ENCODE peak calls at places on chromosomes 6 and 20, in eight cellular contexts. One of them, this sample, is unnamed.

GRCh38 chr6:27872634-27873028 is 39.6 kb downstream of the OR2B2 start:
- DNase-seq in HuH-7.5: no peak
- DNase-seq in foreskin keratinocyte: no peak
- DNase-seq in heart left ventricle: no peak
- DNase-seq in heart right ventricle: no peak
- DNase-seq in H7: no peak
- DNase-seq in anterior cingulate cortex: no peak
- DNase-seq in left cardiac atrium: no peak
- DNase-seq in this sample: no peak

GRCh38 chr6:39426057-39426592 is 103.6 kb upstream of the KCNK16 start:
- DNase-seq in HuH-7.5: no peak
- DNase-seq in foreskin keratinocyte: peak
- DNase-seq in heart left ventricle: no peak
- DNase-seq in heart right ventricle: no peak
- DNase-seq in H7: no peak
- DNase-seq in anterior cingulate cortex: no peak
- DNase-seq in left cardiac atrium: no peak
- DNase-seq in this sample: peak

GRCh38 chr20:41848180-41848579 is 230.0 kb upstream of the CHD6 start:
- DNase-seq in HuH-7.5: no peak
- DNase-seq in foreskin keratinocyte: no peak
- DNase-seq in heart left ventricle: no peak
- DNase-seq in heart right ventricle: no peak
- DNase-seq in H7: no peak
- DNase-seq in anterior cingulate cortex: no peak
- DNase-seq in left cardiac atrium: no peak
- DNase-seq in this sample: peak

GRCh38 chr6:14721103-14721758 is 524.6 kb upstream of the JARID2 start:
- DNase-seq in HuH-7.5: no peak
- DNase-seq in foreskin keratinocyte: no peak
- DNase-seq in heart left ventricle: no peak
- DNase-seq in heart right ventricle: no peak
- DNase-seq in H7: no peak
- DNase-seq in anterior cingulate cortex: no peak
- DNase-seq in left cardiac atrium: no peak
- DNase-seq in this sample: no peak

GRCh38 chr6:75272145-75272840 is 12.3 kb downstream of the TMEM30A start:
- DNase-seq in HuH-7.5: no peak
- DNase-seq in foreskin keratinocyte: peak
- DNase-seq in heart left ventricle: no peak
- DNase-seq in heart right ventricle: no peak
- DNase-seq in H7: no peak
- DNase-seq in anterior cingulate cortex: no peak
- DNase-seq in left cardiac atrium: no peak
- DNase-seq in this sample: no peak

GRCh38 chr20:2341336-2341735 is 39.4 kb upstream of the TGM6 start:
- DNase-seq in HuH-7.5: no peak
- DNase-seq in foreskin keratinocyte: no peak
- DNase-seq in heart left ventricle: no peak
- DNase-seq in heart right ventricle: no peak
- DNase-seq in H7: no peak
- DNase-seq in anterior cingulate cortex: no peak
- DNase-seq in left cardiac atrium: no peak
- DNase-seq in this sample: no peak

GRCh38 chr20:22560817-22561216 is 23.6 kb downstream of the FOXA2 start:
- DNase-seq in HuH-7.5: no peak
- DNase-seq in foreskin keratinocyte: no peak
- DNase-seq in heart left ventricle: no peak
- DNase-seq in heart right ventricle: no peak
- DNase-seq in H7: peak
- DNase-seq in anterior cingulate cortex: no peak
- DNase-seq in left cardiac atrium: no peak
- DNase-seq in this sample: no peak

GRCh38 chr6:90846824-90847223 is 260.0 kb upstream of the MAP3K7 start:
- DNase-seq in HuH-7.5: no peak
- DNase-seq in foreskin keratinocyte: peak
- DNase-seq in heart left ventricle: no peak
- DNase-seq in heart right ventricle: no peak
- DNase-seq in H7: no peak
- DNase-seq in anterior cingulate cortex: no peak
- DNase-seq in left cardiac atrium: no peak
- DNase-seq in this sample: no peak

GRCh38 chr6:4962905-4963304 is 40.9 kb downstream of the RPP40 start:
- DNase-seq in HuH-7.5: no peak
- DNase-seq in foreskin keratinocyte: no peak
- DNase-seq in heart left ventricle: no peak
- DNase-seq in heart right ventricle: no peak
- DNase-seq in H7: no peak
- DNase-seq in anterior cingulate cortex: no peak
- DNase-seq in left cardiac atrium: no peak
- DNase-seq in this sample: peak

GRCh38 chr6:71433441-71433840 is 144.8 kb downstream of the OGFRL1 start:
- DNase-seq in HuH-7.5: no peak
- DNase-seq in foreskin keratinocyte: no peak
- DNase-seq in heart left ventricle: no peak
- DNase-seq in heart right ventricle: no peak
- DNase-seq in H7: no peak
- DNase-seq in anterior cingulate cortex: no peak
- DNase-seq in left cardiac atrium: no peak
- DNase-seq in this sample: no peak

GRCh38 chr6:166996406-166996805 is 2.8 kb upstream of the CEP43 start:
- DNase-seq in HuH-7.5: no peak
- DNase-seq in foreskin keratinocyte: peak
- DNase-seq in heart left ventricle: no peak
- DNase-seq in heart right ventricle: no peak
- DNase-seq in H7: no peak
- DNase-seq in anterior cingulate cortex: no peak
- DNase-seq in left cardiac atrium: no peak
- DNase-seq in this sample: no peak

GRCh38 chr6:114634016-114634415 is 291.2 kb upstream of the HS3ST5 start:
- DNase-seq in HuH-7.5: no peak
- DNase-seq in foreskin keratinocyte: peak
- DNase-seq in heart left ventricle: no peak
- DNase-seq in heart right ventricle: no peak
- DNase-seq in H7: no peak
- DNase-seq in anterior cingulate cortex: no peak
- DNase-seq in left cardiac atrium: no peak
- DNase-seq in this sample: no peak

GRCh38 chr6:106715922-106716321 is 86.5 kb downstream of the QRSL1 start:
- DNase-seq in HuH-7.5: no peak
- DNase-seq in foreskin keratinocyte: peak
- DNase-seq in heart left ventricle: no peak
- DNase-seq in heart right ventricle: no peak
- DNase-seq in H7: no peak
- DNase-seq in anterior cingulate cortex: no peak
- DNase-seq in left cardiac atrium: no peak
- DNase-seq in this sample: no peak

GRCh38 chr6:31575952-31576684 is 753 bp downstream of the TNF start:
- DNase-seq in HuH-7.5: no peak
- DNase-seq in foreskin keratinocyte: no peak
- DNase-seq in heart left ventricle: no peak
- DNase-seq in heart right ventricle: no peak
- DNase-seq in H7: peak
- DNase-seq in anterior cingulate cortex: no peak
- DNase-seq in left cardiac atrium: no peak
- DNase-seq in this sample: peak